ENCODE peak calls at places on chromosomes 11 and 22, in seven cellular contexts. R, H, X, E, Z, B and S are unnamed samples.

GRCh38 chr11:110430267-110431211 is 791 bp downstream of the FDX1 start:
- DNase-seq in E (no peak), Z (peak), X (peak), H (peak), B (no peak), R (peak), S (peak)

GRCh38 chr22:22883090-22883727 is 4.4 kb upstream of the IGLL5 start:
- DNase-seq in R (no peak), E (no peak), H (peak), B (no peak), X (no peak), Z (peak), S (no peak)

GRCh38 chr22:37472418-37473006 is 13.7 kb downstream of the MFNG start:
- DNase-seq in E (peak), Z (peak), X (no peak), H (no peak), B (peak), R (no peak), S (no peak)

GRCh38 chr11:74019860-74020259 is 11.0 kb upstream of the UCP3 start:
- DNase-seq in Z (peak), X (no peak), B (no peak), H (peak), E (no peak), R (no peak), S (no peak)

GRCh38 chr22:20638143-20638870 is 130.9 kb downstream of the MED15 start:
- DNase-seq in Z (no peak), B (no peak), R (no peak), H (no peak), X (no peak), E (no peak), S (no peak)

GRCh38 chr22:40041738-40042137 is 47.0 kb downstream of the FAM83F start:
- DNase-seq in Z (no peak), R (no peak), B (no peak), H (peak), X (no peak), E (no peak), S (no peak)

GRCh38 chr22:38966379-38966700 is 8.9 kb downstream of the APOBEC3A start:
- DNase-seq in E (no peak), X (no peak), B (no peak), R (no peak), H (no peak), Z (no peak), S (no peak)

GRCh38 chr11:103491777-103492176 is 382.6 kb downstream of the DYNC2H1 start:
- DNase-seq in Z (no peak), H (no peak), B (no peak), R (no peak), X (no peak), E (no peak), S (no peak)

GRCh38 chr22:24460418-24461089 is 33.2 kb downstream of the ADORA2A start:
- DNase-seq in Z (peak), E (no peak), X (no peak), H (peak), R (no peak), B (no peak), S (no peak)

GRCh38 chr22:20777420-20778177 is 3.7 kb downstream of the SERPIND1 start:
- DNase-seq in Z (no peak), R (peak), B (no peak), E (no peak), X (no peak), H (no peak), S (no peak)

GRCh38 chr22:47043835-47044721 is 281.6 kb downstream of the TBC1D22A start:
- DNase-seq in E (no peak), B (no peak), X (no peak), Z (no peak), H (no peak), R (peak), S (no peak)

GRCh38 chr11:71095294-71095850 is 157.0 kb downstream of the SHANK2 start:
- DNase-seq in H (no peak), Z (no peak), B (no peak), E (no peak), X (no peak), R (peak), S (no peak)

GRCh38 chr11:117188620-117189081 is 10.1 kb downstream of the SIDT2 start:
- DNase-seq in B (no peak), R (no peak), E (peak), X (no peak), H (peak), Z (no peak), S (no peak)

GRCh38 chr22:27004434-27004833 is 347.0 kb downstream of the MIAT start:
- DNase-seq in Z (no peak), E (no peak), B (no peak), H (no peak), X (no peak), R (no peak), S (no peak)

GRCh38 chr11:36365937-36366336 is 69.8 kb downstream of the PRR5L start:
- DNase-seq in R (no peak), H (no peak), X (no peak), Z (no peak), E (no peak), B (no peak), S (no peak)

GRCh38 chr22:45468872-45469572 is 33.7 kb upstream of the FBLN1 start:
- DNase-seq in E (no peak), H (no peak), Z (no peak), X (no peak), R (no peak), B (no peak), S (no peak)

GRCh38 chr11:13183094-13183825 is 94.3 kb upstream of the BMAL1 start:
- DNase-seq in E (peak), Z (no peak), R (peak), B (peak), X (peak), H (no peak), S (no peak)